ENCODE peak calls at places on chromosomes 1 and 21, in four cellular contexts. F is GM23248, X is neuronal stem cell, Q is PC-3. Y is an unnamed sample.

GRCh38 chr1:10616696-10617095 is 141.9 kb downstream of the PEX14 start:
- DNase-seq in F (no peak), X (no peak), Q (no peak), Y (no peak)

GRCh38 chr1:209246660-209247059 is 336.9 kb upstream of the CAMK1G start:
- DNase-seq in Q (peak; percentile 98), X (no peak), F (peak; percentile 16), Y (peak; percentile 88)

GRCh38 chr1:162151900-162152829 is 82.7 kb downstream of the NOS1AP start:
- DNase-seq in F (no peak), Q (no peak), X (no peak), Y (no peak)

GRCh38 chr1:156583821-156584622 is 4.5 kb downstream of the TTC24 start:
- DNase-seq in F (peak; percentile 77), Q (peak; percentile 95), X (peak; percentile 78), Y (peak; percentile 97)

GRCh38 chr1:19390901-19391595 is 78.9 kb downstream of the SLC66A1 start:
- DNase-seq in F (peak; percentile 91), Q (peak; percentile 55), X (no peak), Y (peak; percentile 92)

GRCh38 chr1:28640766-28641165 is 2.1 kb downstream of the TAF12 start:
- DNase-seq in X (no peak), F (peak; percentile 42), Q (peak; percentile 43), Y (no peak)

GRCh38 chr1:93874025-93874651 is 4.9 kb downstream of the DNTTIP2 start:
- DNase-seq in Q (peak; percentile 84), F (peak; percentile 63), X (peak; percentile 12), Y (peak; percentile 66)

GRCh38 chr1:235093013-235093618 is 35.5 kb downstream of the TOMM20 start:
- DNase-seq in Q (peak; percentile 29), F (peak; percentile 78), X (no peak), Y (peak; percentile 94)

GRCh38 chr1:243244420-243244819 is 10.7 kb downstream of the CEP170 start:
- DNase-seq in X (no peak), Q (no peak), F (no peak), Y (no peak)

GRCh38 chr1:201562659-201563405 is 23.9 kb downstream of the NAV1 start:
- DNase-seq in F (peak; percentile 95), X (no peak), Q (no peak), Y (peak; percentile 92)

GRCh38 chr1:33055210-33055991 is 18.7 kb upstream of the AK2 start:
- DNase-seq in X (peak; percentile 64), F (peak; percentile 82), Q (peak; percentile 87), Y (peak; percentile 97)

GRCh38 chr21:26432410-26432809 is 140.7 kb downstream of the CYYR1 start:
- DNase-seq in Q (no peak), F (no peak), X (no peak), Y (no peak)

GRCh38 chr21:27040738-27041137 is 73.8 kb upstream of the ADAMTS5 start:
- DNase-seq in X (no peak), F (no peak), Q (peak; percentile 51), Y (no peak)

GRCh38 chr1:226655251-226656163 is 83.6 kb downstream of the ITPKB start:
- DNase-seq in F (no peak), X (no peak), Q (no peak), Y (no peak)

GRCh38 chr1:226654508-226655124 is 84.5 kb downstream of the ITPKB start:
- DNase-seq in X (no peak), Q (no peak), F (no peak), Y (no peak)

GRCh38 chr1:226656601-226657277 is 82.3 kb downstream of the ITPKB start:
- DNase-seq in Q (peak; percentile 66), F (peak; percentile 93), X (no peak), Y (peak; percentile 94)

GRCh38 chr1:226657788-226658537 is 81.1 kb downstream of the ITPKB start:
- DNase-seq in Q (no peak), X (no peak), F (no peak), Y (no peak)

DNA sequence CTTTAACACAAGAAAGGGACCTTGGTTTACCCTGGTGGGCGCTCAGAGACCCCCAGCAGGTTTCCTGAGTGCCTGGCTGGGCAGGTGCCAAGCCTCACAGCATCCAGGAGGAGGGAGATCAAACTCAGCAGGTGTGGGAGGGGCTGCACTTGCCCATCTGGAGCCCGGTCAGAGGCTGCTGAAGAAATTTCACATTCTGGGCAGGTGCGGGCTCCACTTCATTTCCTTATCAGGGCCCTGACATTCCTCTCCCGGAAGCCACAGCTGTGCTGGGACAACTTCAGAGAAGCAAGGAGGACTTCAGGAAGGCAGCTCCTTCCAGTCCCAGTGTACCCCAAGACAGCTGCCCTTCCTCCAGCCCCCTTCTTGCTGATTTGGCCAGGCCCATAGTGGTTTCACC is 82.9 kb downstream of the ITPKB start:
- DNase-seq in X (no peak), Q (no peak), F (no peak), Y (no peak)
- H3K4me3 ChIP-seq in X (no peak overlapping the region), Q (no peak overlapping the region), F (no peak overlapping the region), Y (no peak overlapping the region)

GRCh38 chr21:44024895-44025353 is 12.8 kb downstream of the TRAPPC10 start:
- DNase-seq in X (no peak), F (peak; percentile 87), Q (no peak), Y (peak; percentile 68)
- H3K4me2 ChIP-seq in X (no peak overlapping the region), F (peak overlapping the region; percentile 72), Q (no peak overlapping the region), Y (no peak overlapping the region)

GRCh38 chr1:94926365-94926914 is 470 bp downstream of the CNN3 start:
- DNase-seq in F (peak; percentile 80), Q (peak; percentile 56), X (peak; percentile 51), Y (peak; percentile 90)

GRCh38 chr1:94927405-94928175 is 680 bp upstream of the CNN3 start:
- DNase-seq in X (peak; percentile 66), Q (no peak), F (peak; percentile 61), Y (peak; percentile 62)

GRCh38 chr1:94926915-94927404 is at the start of gene CNN3:
- DNase-seq in X (peak; percentile 94), F (peak; percentile 97), Q (peak; percentile 87), Y (peak; percentile 99)

GRCh38 chr1:94924967-94925366 is 1.9 kb downstream of the CNN3 start:
- DNase-seq in X (no peak), F (peak; percentile 62), Q (peak; percentile 56), Y (no peak)

GRCh38 chr1:94925561-94926364 is 1.1 kb downstream of the CNN3 start:
- DNase-seq in X (peak; percentile 97), F (peak; percentile 86), Q (peak; percentile 95), Y (peak; percentile 94)
- H3K4me3 ChIP-seq in X (peak overlapping the region; percentile 98), F (peak overlapping the region; percentile 95), Q (peak overlapping the region; percentile 89), Y (peak overlapping the region; percentile 93)

DNA sequence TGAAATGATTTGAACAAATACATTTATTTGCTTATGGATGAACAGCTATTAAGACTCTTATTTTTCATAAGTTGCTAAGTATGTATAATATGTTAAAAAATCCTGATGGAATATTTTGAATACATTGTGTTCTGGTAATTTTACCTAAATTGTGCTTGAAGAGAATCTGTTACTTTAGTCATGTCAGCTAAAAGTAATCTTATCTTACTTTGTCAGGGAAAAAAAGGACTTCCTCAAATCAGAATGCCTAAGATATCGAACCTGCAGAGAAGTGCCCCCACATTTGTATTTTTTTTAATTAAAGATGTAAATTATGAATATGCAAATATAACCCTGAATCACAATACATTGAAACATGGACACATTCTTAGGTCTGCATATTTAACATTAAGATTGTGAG is 1331.7 kb downstream of the MRPL39 start:
- DNase-seq in F (no peak), X (no peak), Q (no peak), Y (no peak)
- H3K4me2 ChIP-seq in F (no peak overlapping the region), X (no peak overlapping the region), Q (no peak overlapping the region), Y (no peak overlapping the region)

DNA sequence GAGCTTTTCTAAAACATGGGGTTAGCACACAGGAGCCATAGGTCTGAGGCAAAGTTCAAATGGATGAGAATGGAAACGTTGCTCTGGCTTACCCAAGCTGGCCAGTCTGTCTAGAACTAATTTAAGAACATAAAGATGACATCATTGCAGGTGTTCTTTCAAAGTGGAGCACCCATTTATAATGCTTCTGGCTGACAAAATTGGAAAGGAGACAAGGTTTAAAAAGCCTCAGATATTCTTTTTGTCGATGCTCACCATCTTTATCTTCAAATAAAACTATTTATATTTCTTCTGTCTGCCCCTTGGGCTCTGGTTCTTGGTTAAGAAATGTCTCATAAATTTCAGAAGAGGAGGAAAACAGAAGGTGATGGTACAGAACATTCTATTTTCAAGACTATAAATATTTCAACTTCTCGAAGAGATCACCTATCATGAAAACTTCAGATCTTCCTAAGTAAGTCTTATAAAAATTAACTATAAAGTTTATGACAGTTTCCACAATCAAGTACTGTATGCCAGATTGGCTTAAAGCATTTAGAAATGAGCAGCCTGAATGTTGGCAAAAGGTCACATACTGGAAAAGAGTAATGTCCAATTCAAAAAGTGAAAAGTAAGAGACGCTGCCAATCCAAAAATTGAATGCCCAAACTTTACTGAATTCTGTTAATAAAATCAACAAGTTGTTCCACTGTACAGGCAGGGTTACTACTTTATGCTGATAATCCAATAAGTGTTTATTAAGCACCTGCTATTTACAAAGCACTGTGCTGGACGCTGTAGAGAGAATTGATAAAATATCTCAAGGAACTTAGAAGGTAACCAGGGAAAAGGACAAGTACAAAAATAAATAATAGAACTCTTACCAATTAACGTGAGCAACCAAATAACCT is 92.0 kb downstream of the ETS2 start:
- DNase-seq in F (no peak), Q (no peak), X (no peak), Y (no peak)
- H3K4me3 ChIP-seq in F (no peak overlapping the region), Q (no peak overlapping the region), X (no peak overlapping the region), Y (no peak overlapping the region)